ENCODE peak calls at places on chromosomes 1 and 21, in seven cellular contexts. M is GM23248; V is mammary epithelial cell; E is body of pancreas; C is uterus; J is CD8-positive, alpha-beta T cell; S is colonic mucosa. N is an unnamed sample.
A peak's percentile ranks its signal among the peaks of the same experiment; 100 is the strongest.

GRCh38 chr1:189424746-189425331 is 1052.8 kb downstream of the BRINP3 start:
- DNase-seq in M (no peak), V (peak; percentile 26), C (no peak), E (no peak), S (no peak), J (no peak), N (no peak)

GRCh38 chr21:37041706-37042271 is 31.1 kb downstream of the PIGP start:
- DNase-seq in M (no peak), V (no peak), S (no peak), J (no peak), E (no peak), C (no peak), N (no peak)

GRCh38 chr1:225611537-225612223 is 41.2 kb downstream of the ENAH start:
- DNase-seq in M (no peak), J (no peak), C (no peak), S (no peak), E (peak; percentile 28), V (no peak), N (no peak)

GRCh38 chr1:59678809-59679228 is 135.9 kb upstream of the HOOK1 start:
- DNase-seq in J (no peak), E (no peak), V (peak; percentile 96), C (no peak), M (peak; percentile 97), S (no peak), N (no peak)

GRCh38 chr1:162993866-162994265 is 75.3 kb upstream of the RGS4 start:
- DNase-seq in C (no peak), V (no peak), E (no peak), S (no peak), M (peak; percentile 62), J (no peak), N (no peak)

GRCh38 chr1:76583875-76584477 is 283.3 kb upstream of the ST6GALNAC5 start:
- DNase-seq in V (no peak), M (no peak), C (no peak), S (no peak), E (no peak), J (no peak), N (no peak)

GRCh38 chr1:210446479-210446878 is 117.8 kb downstream of the HHAT start:
- DNase-seq in J (peak; percentile 16), E (no peak), V (no peak), S (no peak), C (no peak), M (no peak), N (no peak)

GRCh38 chr1:216632980-216633379 is 90.2 kb downstream of the ESRRG start:
- DNase-seq in E (no peak), V (no peak), C (no peak), M (no peak), S (no peak), J (no peak), N (no peak)

GRCh38 chr1:213989740-213990472 is 2.1 kb downstream of the PROX1 start:
- DNase-seq in V (no peak), C (no peak), J (no peak), E (peak; percentile 57), M (no peak), S (peak; percentile 57), N (no peak)

GRCh38 chr1:210587547-210587946 is 258.8 kb downstream of the HHAT start:
- DNase-seq in S (no peak), V (no peak), M (no peak), J (no peak), E (no peak), C (no peak), N (no peak)

GRCh38 chr1:52552236-52552504 is 722 bp downstream of the TUT4 start:
- DNase-seq in J (peak; percentile 61), C (peak; percentile 53), M (peak; percentile 78), V (peak; percentile 85), E (peak; percentile 35), S (peak; percentile 73), N (no peak)

GRCh38 chr1:47841356-47841755 is 155.8 kb downstream of the TRABD2B start:
- DNase-seq in S (no peak), M (no peak), J (no peak), V (no peak), C (no peak), E (peak; percentile 2), N (no peak)

GRCh38 chr1:38835230-38835827 is 24.2 kb downstream of the RRAGC start:
- DNase-seq in M (peak; percentile 85), J (peak; percentile 7), V (peak; percentile 75), C (peak; percentile 34), E (peak; percentile 58), S (peak; percentile 64), N (no peak)

GRCh38 chr1:116820362-116820761 is 66.1 kb downstream of the CD2 start:
- DNase-seq in E (peak; percentile 94), S (no peak), M (peak; percentile 80), C (peak; percentile 70), V (peak; percentile 88), J (no peak), N (peak; percentile 65)

GRCh38 chr21:20701235-20701634 is 297.0 kb upstream of the NCAM2 start:
- DNase-seq in V (no peak), C (no peak), E (no peak), J (no peak), S (no peak), M (no peak), N (no peak)

GRCh38 chr1:243227596-243227995 is 27.5 kb downstream of the CEP170 start:
- DNase-seq in J (no peak), M (no peak), S (no peak), E (no peak), C (no peak), V (no peak), N (no peak)
- H3K9me3 ChIP-seq in J (peaks cover 6% of the 10 kb centered on the region), M (no peaks in the 10 kb centered on the region), S (no peaks in the 10 kb centered on the region), E (no peaks in the 10 kb centered on the region), C (peaks cover 20% of the 10 kb centered on the region), V (peaks cover 7% of the 10 kb centered on the region), N (peaks cover 33% of the 10 kb centered on the region)

GRCh38 chr1:49694251-49694827 is 329.4 kb downstream of the AGBL4 start:
- DNase-seq in J (no peak), M (no peak), S (no peak), C (no peak), V (no peak), E (no peak), N (no peak)
- H3K9me3 ChIP-seq in J (no peaks in the 10 kb centered on the region), M (no peaks in the 10 kb centered on the region), S (no peaks in the 10 kb centered on the region), C (no peaks in the 10 kb centered on the region), V (no peaks in the 10 kb centered on the region), E (no peaks in the 10 kb centered on the region), N (peaks cover 2% of the 10 kb centered on the region)

GRCh38 chr1:247716546-247716945 is at the start of gene OR6F1:
- DNase-seq in S (no peak), V (no peak), E (no peak), J (no peak), M (no peak), C (no peak), N (no peak)
- H3K9me3 ChIP-seq in S (no peaks in the 10 kb centered on the region), V (peaks cover 12% of the 10 kb centered on the region), E (no peaks in the 10 kb centered on the region), J (no peaks in the 10 kb centered on the region), M (peaks cover 5% of the 10 kb centered on the region), C (peaks cover 5% of the 10 kb centered on the region), N (peaks cover 8% of the 10 kb centered on the region)

GRCh38 chr1:50066806-50067205 is 41.9 kb upstream of the ELAVL4 start:
- DNase-seq in M (no peak), C (no peak), S (no peak), E (no peak), V (no peak), J (no peak), N (no peak)
- H3K9me3 ChIP-seq in M (no peaks in the 10 kb centered on the region), C (no peaks in the 10 kb centered on the region), S (no peaks in the 10 kb centered on the region), E (no peaks in the 10 kb centered on the region), V (no peaks in the 10 kb centered on the region), J (no peaks in the 10 kb centered on the region), N (no peaks in the 10 kb centered on the region)